ENCODE peak calls at places on chromosomes 3 and 15, in four cellular contexts. X, W, P and Q are unnamed samples.

GRCh38 chr15:88882745-88883144 is 12.6 kb downstream of the HAPLN3 start:
- DNase-seq in X (no peak), W (no peak), P (no peak), Q (no peak)

GRCh38 chr3:23159929-23160328 is 43.2 kb upstream of the UBE2E2 start:
- DNase-seq in X (no peak), W (no peak), P (no peak), Q (peak; percentile 32)

GRCh38 chr3:112979244-112979832 is 4.4 kb upstream of the CD200R1 start:
- DNase-seq in X (peak; percentile 7), W (peak; percentile 14), P (no peak), Q (peak; percentile 42)

GRCh38 chr3:38610436-38610835 is 39.1 kb downstream of the SCN5A start:
- DNase-seq in X (no peak), W (no peak), P (no peak), Q (no peak)

GRCh38 chr15:29129221-29129620 is 140.4 kb downstream of the NSMCE3 start:
- DNase-seq in X (no peak), W (no peak), P (no peak), Q (no peak)

GRCh38 chr15:25237291-25237978 is 201.4 kb downstream of the UBE3A start:
- DNase-seq in X (no peak), W (no peak), P (no peak), Q (no peak)

GRCh38 chr15:77013786-77014136 is 18.8 kb downstream of the PSTPIP1 start:
- DNase-seq in X (peak; percentile 27), W (no peak), P (no peak), Q (no peak)

GRCh38 chr3:194572944-194573491 is 60.2 kb downstream of the TMEM44 start:
- DNase-seq in X (no peak), W (no peak), P (no peak), Q (no peak)

GRCh38 chr15:74399511-74400312 is 32.3 kb upstream of the CYP11A1 start:
- DNase-seq in X (no peak), W (no peak), P (no peak), Q (no peak)

GRCh38 chr3:30632065-30632464 is 25.7 kb downstream of the TGFBR2 start:
- DNase-seq in X (no peak), W (no peak), P (no peak), Q (no peak)

GRCh38 chr15:88769161-88769971 is 33.9 kb upstream of the ACAN start:
- DNase-seq in X (no peak), W (no peak), P (no peak), Q (no peak)

GRCh38 chr15:77844798-77845446 is 212.2 kb upstream of the LINGO1 start:
- DNase-seq in X (no peak), W (no peak), P (no peak), Q (no peak)

GRCh38 chr3:122858373-122858772 is 63.5 kb downstream of the SLC49A4 start:
- DNase-seq in X (no peak), W (peak; percentile 12), P (no peak), Q (no peak)

GRCh38 chr15:59376735-59377134 is 4.1 kb upstream of the MYO1E start:
- DNase-seq in X (no peak), W (no peak), P (no peak), Q (peak; percentile 48)

GRCh38 chr3:126179825-126180476 is 435 bp downstream of the ALDH1L1 start:
- DNase-seq in X (no peak), W (peak; percentile 89), P (no peak), Q (no peak)

GRCh38 chr15:69475769-69476358 is 23.2 kb downstream of the RPLP1 start:
- DNase-seq in X (peak; percentile 85), W (peak; percentile 33), P (peak; percentile 51), Q (peak; percentile 83)

GRCh38 chr3:87207500-87207899 is 19.6 kb upstream of the CHMP2B start:
- DNase-seq in X (no peak), W (no peak), P (no peak), Q (peak; percentile 72)

GRCh38 chr3:29427266-29428103 is 146.6 kb downstream of the RBMS3 start:
- DNase-seq in X (no peak), W (no peak), P (no peak), Q (no peak)

GRCh38 chr15:27492021-27492621 is 521.1 kb downstream of the GABRG3 start:
- DNase-seq in X (no peak), W (no peak), P (no peak), Q (no peak)

GRCh38 chr3:156918746-156919145 is 92.6 kb downstream of the LEKR1 start:
- DNase-seq in X (no peak), W (no peak), P (no peak), Q (no peak)

GRCh38 chr3:46168583-46168982 is 39.5 kb downstream of the CCR1 start:
- DNase-seq in X (no peak), W (no peak), P (no peak), Q (no peak)

DNA sequence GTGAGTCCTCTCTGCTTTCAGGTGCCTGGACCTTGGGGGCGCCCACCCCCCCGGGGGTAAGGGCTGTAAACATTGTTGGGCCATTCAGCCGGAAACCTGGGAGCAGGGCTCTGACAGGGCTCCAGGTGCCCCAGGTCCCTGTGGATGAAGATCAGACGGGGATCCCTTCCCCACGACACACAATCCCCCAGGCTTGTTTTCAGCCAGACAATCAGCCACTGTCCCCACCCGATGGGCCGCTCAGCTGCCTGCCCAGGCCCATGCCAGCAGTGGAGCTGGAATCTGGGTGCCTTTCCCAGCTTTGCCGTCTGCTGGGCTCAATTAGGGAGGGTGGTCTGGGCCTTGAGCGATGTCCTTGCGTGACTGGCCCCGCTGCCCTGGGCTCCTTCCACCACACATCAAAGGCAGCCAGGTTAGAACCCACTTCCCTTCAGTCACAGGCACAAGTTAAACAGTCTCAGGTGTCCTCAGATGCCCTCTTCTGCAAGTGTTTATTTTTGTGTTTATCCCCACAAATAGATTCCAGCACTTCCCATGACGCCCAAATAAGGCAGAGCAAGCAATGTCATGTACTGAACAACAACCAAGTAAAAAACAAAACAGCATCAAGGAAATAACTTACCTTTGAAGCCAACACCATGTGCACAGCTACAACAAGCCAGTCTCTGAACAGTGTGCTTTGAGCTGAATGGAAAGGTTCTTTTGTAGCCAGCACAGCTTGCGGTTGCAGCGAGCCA is 77.0 kb upstream of the ALDH1A3 start:
- DNase-seq in X (no peak), W (no peak), P (no peak), Q (no peak)
- TF ChIP-seq RFX5 in X (no peak), W (no peak), P (no peak), Q (no peak)

GRCh38 chr3:49017646-49017977 is 768 bp downstream of the DALRD3 start:
- DNase-seq in X (peak; percentile 38), W (no peak), P (no peak), Q (no peak)
- TF ChIP-seq CHD2 in X (no peak), W (no peak), P (no peak), Q (no peak)

GRCh38 chr15:67820992-67821783 is 4.1 kb upstream of the SKOR1 start:
- DNase-seq in X (peak; percentile 78), W (peak; percentile 28), P (no peak), Q (no peak)
- TF ChIP-seq PHF8 in X (no peak), W (no peak), P (no peak), Q (no peak)

DNA sequence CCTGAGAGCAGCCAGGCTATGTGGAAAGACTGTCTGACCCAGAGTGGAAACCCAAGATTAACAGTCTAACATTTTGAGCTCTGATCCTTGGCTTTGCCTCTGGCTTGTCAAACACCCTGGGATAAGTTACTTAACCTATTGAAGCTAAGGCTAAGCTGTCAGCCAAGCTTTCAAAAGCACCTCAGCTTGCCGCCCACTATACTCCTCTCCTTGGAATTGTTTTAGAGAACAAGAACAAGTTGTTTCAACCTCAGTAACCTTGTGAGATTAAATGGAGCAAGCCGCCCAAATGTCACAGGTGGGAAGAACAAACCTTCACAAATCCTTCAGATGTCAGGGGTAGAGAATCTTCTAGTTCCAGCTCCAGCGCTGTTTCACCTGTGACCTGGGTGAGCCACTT is 235.1 kb downstream of the RYR3 start:
- DNase-seq in X (no peak), W (no peak), P (no peak), Q (no peak)
- TF ChIP-seq RFX5 in X (no peak), W (no peak), P (no peak), Q (no peak)

GRCh38 chr3:380801-381200 is 184.2 kb downstream of the CHL1 start:
- DNase-seq in X (no peak), W (no peak), P (no peak), Q (peak; percentile 7)
- TF ChIP-seq CHD2 in X (no peak), W (no peak), P (no peak), Q (no peak)

GRCh38 chr3:146184616-146185015 is 23.6 kb upstream of the PLOD2 start:
- DNase-seq in X (no peak), W (no peak), P (no peak), Q (no peak)
- TF ChIP-seq PHF8 in X (no peak), W (no peak), P (no peak), Q (no peak)